ENCODE peak calls at places on chromosomes 7 and 10, in ten cellular contexts. One of them, this sample, is unnamed.

GRCh38 chr10:114899982-114900381 is 38.0 kb upstream of the TRUB1 start:
- DNase-seq in tibial artery: no peak
- DNase-seq in fibroblast of lung: no peak
- DNase-seq in GM23338: no peak
- DNase-seq in brain microvascular endothelial cell: no peak
- DNase-seq in BJ: no peak
- DNase-seq in foreskin fibroblast: no peak
- DNase-seq in mammary epithelial cell: no peak
- DNase-seq in adrenal gland: no peak
- DNase-seq in choroid plexus epithelial cell: no peak
- DNase-seq in this sample: no peak

GRCh38 chr7:79361214-79361613 is 92.3 kb downstream of the MAGI2 start:
- DNase-seq in tibial artery: no peak
- DNase-seq in fibroblast of lung: no peak
- DNase-seq in GM23338: peak
- DNase-seq in brain microvascular endothelial cell: no peak
- DNase-seq in BJ: no peak
- DNase-seq in foreskin fibroblast: no peak
- DNase-seq in mammary epithelial cell: peak
- DNase-seq in adrenal gland: no peak
- DNase-seq in choroid plexus epithelial cell: no peak
- DNase-seq in this sample: no peak

GRCh38 chr10:130137077-130137448 is 872 bp downstream of the GLRX3 start:
- DNase-seq in tibial artery: no peak
- DNase-seq in fibroblast of lung: peak
- DNase-seq in GM23338: no peak
- DNase-seq in brain microvascular endothelial cell: peak
- DNase-seq in BJ: no peak
- DNase-seq in foreskin fibroblast: peak
- DNase-seq in mammary epithelial cell: peak
- DNase-seq in adrenal gland: no peak
- DNase-seq in choroid plexus epithelial cell: peak
- DNase-seq in this sample: no peak

GRCh38 chr10:43136432-43136831 is 1.8 kb upstream of the CSGALNACT2 start:
- DNase-seq in tibial artery: no peak
- DNase-seq in fibroblast of lung: no peak
- DNase-seq in GM23338: no peak
- DNase-seq in brain microvascular endothelial cell: no peak
- DNase-seq in BJ: no peak
- DNase-seq in foreskin fibroblast: no peak
- DNase-seq in mammary epithelial cell: no peak
- DNase-seq in adrenal gland: no peak
- DNase-seq in choroid plexus epithelial cell: no peak
- DNase-seq in this sample: no peak

GRCh38 chr10:92142512-92142911 is 148.4 kb downstream of the CPEB3 start:
- DNase-seq in tibial artery: no peak
- DNase-seq in fibroblast of lung: no peak
- DNase-seq in GM23338: no peak
- DNase-seq in brain microvascular endothelial cell: no peak
- DNase-seq in BJ: no peak
- DNase-seq in foreskin fibroblast: no peak
- DNase-seq in mammary epithelial cell: no peak
- DNase-seq in adrenal gland: no peak
- DNase-seq in choroid plexus epithelial cell: no peak
- DNase-seq in this sample: no peak

GRCh38 chr10:21832751-21833150 is 170.8 kb downstream of the DNAJC1 start:
- DNase-seq in tibial artery: no peak
- DNase-seq in fibroblast of lung: no peak
- DNase-seq in GM23338: no peak
- DNase-seq in brain microvascular endothelial cell: no peak
- DNase-seq in BJ: no peak
- DNase-seq in foreskin fibroblast: peak
- DNase-seq in mammary epithelial cell: no peak
- DNase-seq in adrenal gland: no peak
- DNase-seq in choroid plexus epithelial cell: no peak
- DNase-seq in this sample: no peak

GRCh38 chr10:131997366-131998049 is 15.8 kb upstream of the BNIP3 start:
- DNase-seq in tibial artery: peak
- DNase-seq in fibroblast of lung: peak
- DNase-seq in GM23338: peak
- DNase-seq in brain microvascular endothelial cell: peak
- DNase-seq in BJ: peak
- DNase-seq in foreskin fibroblast: peak
- DNase-seq in mammary epithelial cell: no peak
- DNase-seq in adrenal gland: peak
- DNase-seq in choroid plexus epithelial cell: peak
- DNase-seq in this sample: no peak

GRCh38 chr7:90766814-90767564 is 170.9 kb downstream of the CDK14 start:
- DNase-seq in tibial artery: peak
- DNase-seq in fibroblast of lung: peak
- DNase-seq in GM23338: no peak
- DNase-seq in brain microvascular endothelial cell: peak
- DNase-seq in BJ: no peak
- DNase-seq in foreskin fibroblast: peak
- DNase-seq in mammary epithelial cell: peak
- DNase-seq in adrenal gland: no peak
- DNase-seq in choroid plexus epithelial cell: peak
- DNase-seq in this sample: no peak

GRCh38 chr7:74454059-74454947 is 597 bp downstream of the GTF2IRD1 start:
- DNase-seq in tibial artery: no peak
- DNase-seq in fibroblast of lung: no peak
- DNase-seq in GM23338: no peak
- DNase-seq in brain microvascular endothelial cell: no peak
- DNase-seq in BJ: no peak
- DNase-seq in foreskin fibroblast: no peak
- DNase-seq in mammary epithelial cell: no peak
- DNase-seq in adrenal gland: peak
- DNase-seq in choroid plexus epithelial cell: no peak
- DNase-seq in this sample: no peak

GRCh38 chr7:138116892-138117291 is 40.6 kb downstream of the AKR1D1 start:
- DNase-seq in tibial artery: no peak
- DNase-seq in fibroblast of lung: no peak
- DNase-seq in GM23338: no peak
- DNase-seq in brain microvascular endothelial cell: no peak
- DNase-seq in BJ: no peak
- DNase-seq in foreskin fibroblast: no peak
- DNase-seq in mammary epithelial cell: no peak
- DNase-seq in adrenal gland: peak
- DNase-seq in choroid plexus epithelial cell: no peak
- DNase-seq in this sample: no peak

GRCh38 chr7:117375380-117375779 is 51.9 kb downstream of the ASZ1 start:
- DNase-seq in tibial artery: no peak
- DNase-seq in fibroblast of lung: peak
- DNase-seq in GM23338: no peak
- DNase-seq in brain microvascular endothelial cell: no peak
- DNase-seq in BJ: no peak
- DNase-seq in foreskin fibroblast: no peak
- DNase-seq in mammary epithelial cell: peak
- DNase-seq in adrenal gland: no peak
- DNase-seq in choroid plexus epithelial cell: peak
- DNase-seq in this sample: no peak

GRCh38 chr7:156156734-156157408 is 344.6 kb upstream of the SHH start:
- DNase-seq in tibial artery: no peak
- DNase-seq in fibroblast of lung: peak
- DNase-seq in GM23338: peak
- DNase-seq in brain microvascular endothelial cell: peak
- DNase-seq in BJ: no peak
- DNase-seq in foreskin fibroblast: no peak
- DNase-seq in mammary epithelial cell: no peak
- DNase-seq in adrenal gland: peak
- DNase-seq in choroid plexus epithelial cell: peak
- DNase-seq in this sample: no peak
- TF ChIP-seq CTCF in tibial artery: no peak
- TF ChIP-seq CTCF in fibroblast of lung: no peak
- TF ChIP-seq CTCF in GM23338: peak
- TF ChIP-seq CTCF in brain microvascular endothelial cell: peak
- TF ChIP-seq CTCF in BJ: no peak
- TF ChIP-seq CTCF in foreskin fibroblast: no peak
- TF ChIP-seq CTCF in mammary epithelial cell: peak
- TF ChIP-seq CTCF in adrenal gland: peak
- TF ChIP-seq CTCF in choroid plexus epithelial cell: peak
- TF ChIP-seq CTCF in this sample: no peak

GRCh38 chr10:5946786-5947185 is 30.6 kb downstream of the IL15RA start:
- DNase-seq in tibial artery: no peak
- DNase-seq in fibroblast of lung: no peak
- DNase-seq in GM23338: no peak
- DNase-seq in brain microvascular endothelial cell: no peak
- DNase-seq in BJ: no peak
- DNase-seq in foreskin fibroblast: no peak
- DNase-seq in mammary epithelial cell: no peak
- DNase-seq in adrenal gland: no peak
- DNase-seq in choroid plexus epithelial cell: no peak
- DNase-seq in this sample: no peak
- TF ChIP-seq CTCF in tibial artery: no peak
- TF ChIP-seq CTCF in fibroblast of lung: no peak
- TF ChIP-seq CTCF in GM23338: no peak
- TF ChIP-seq CTCF in brain microvascular endothelial cell: no peak
- TF ChIP-seq CTCF in BJ: no peak
- TF ChIP-seq CTCF in foreskin fibroblast: no peak
- TF ChIP-seq CTCF in mammary epithelial cell: no peak
- TF ChIP-seq CTCF in adrenal gland: no peak
- TF ChIP-seq CTCF in choroid plexus epithelial cell: no peak
- TF ChIP-seq CTCF in this sample: no peak

DNA sequence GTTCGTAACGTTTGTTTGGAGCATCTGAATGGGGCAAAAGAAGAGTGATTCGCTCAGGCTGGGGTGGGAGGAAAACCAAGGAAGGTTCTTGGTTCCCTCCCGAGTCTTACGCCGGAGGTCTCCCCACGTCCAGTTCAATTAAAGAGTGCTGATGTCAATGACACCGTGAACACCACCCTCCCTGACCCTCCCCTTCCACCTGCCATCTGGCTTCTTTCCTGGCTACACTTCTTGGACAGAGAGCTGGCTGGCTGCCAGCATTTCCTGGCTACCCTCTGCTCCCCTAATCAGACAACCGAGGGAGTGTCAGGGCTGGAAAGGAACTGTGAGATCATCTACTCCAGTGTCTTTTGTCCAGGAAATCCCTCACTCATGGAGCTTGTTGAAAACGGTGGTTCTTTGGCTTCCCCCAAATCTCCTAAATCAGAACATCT is 24.1 kb upstream of the FFAR4 start:
- DNase-seq in tibial artery: no peak
- DNase-seq in fibroblast of lung: peak
- DNase-seq in GM23338: no peak
- DNase-seq in brain microvascular endothelial cell: no peak
- DNase-seq in BJ: no peak
- DNase-seq in foreskin fibroblast: peak
- DNase-seq in mammary epithelial cell: no peak
- DNase-seq in adrenal gland: peak
- DNase-seq in choroid plexus epithelial cell: peak
- DNase-seq in this sample: no peak
- TF ChIP-seq CTCF in tibial artery: no peak
- TF ChIP-seq CTCF in fibroblast of lung: no peak
- TF ChIP-seq CTCF in GM23338: no peak
- TF ChIP-seq CTCF in brain microvascular endothelial cell: no peak
- TF ChIP-seq CTCF in BJ: no peak
- TF ChIP-seq CTCF in foreskin fibroblast: no peak
- TF ChIP-seq CTCF in mammary epithelial cell: no peak
- TF ChIP-seq CTCF in adrenal gland: no peak
- TF ChIP-seq CTCF in choroid plexus epithelial cell: no peak
- TF ChIP-seq CTCF in this sample: peak

GRCh38 chr7:96996111-96996936 is 9.0 kb upstream of the DLX6 start:
- DNase-seq in tibial artery: no peak
- DNase-seq in fibroblast of lung: no peak
- DNase-seq in GM23338: peak
- DNase-seq in brain microvascular endothelial cell: no peak
- DNase-seq in BJ: no peak
- DNase-seq in foreskin fibroblast: no peak
- DNase-seq in mammary epithelial cell: no peak
- DNase-seq in adrenal gland: no peak
- DNase-seq in choroid plexus epithelial cell: no peak
- DNase-seq in this sample: no peak

GRCh38 chr7:96997512-96998032 is 7.8 kb upstream of the DLX6 start:
- DNase-seq in tibial artery: no peak
- DNase-seq in fibroblast of lung: no peak
- DNase-seq in GM23338: no peak
- DNase-seq in brain microvascular endothelial cell: no peak
- DNase-seq in BJ: no peak
- DNase-seq in foreskin fibroblast: no peak
- DNase-seq in mammary epithelial cell: no peak
- DNase-seq in adrenal gland: no peak
- DNase-seq in choroid plexus epithelial cell: no peak
- DNase-seq in this sample: no peak

GRCh38 chr7:96998765-96999164 is 6.6 kb upstream of the DLX6 start:
- DNase-seq in tibial artery: no peak
- DNase-seq in fibroblast of lung: no peak
- DNase-seq in GM23338: peak
- DNase-seq in brain microvascular endothelial cell: no peak
- DNase-seq in BJ: no peak
- DNase-seq in foreskin fibroblast: no peak
- DNase-seq in mammary epithelial cell: no peak
- DNase-seq in adrenal gland: no peak
- DNase-seq in choroid plexus epithelial cell: no peak
- DNase-seq in this sample: no peak

GRCh38 chr7:96996937-96997511 is 8.3 kb upstream of the DLX6 start:
- DNase-seq in tibial artery: no peak
- DNase-seq in fibroblast of lung: no peak
- DNase-seq in GM23338: no peak
- DNase-seq in brain microvascular endothelial cell: no peak
- DNase-seq in BJ: no peak
- DNase-seq in foreskin fibroblast: no peak
- DNase-seq in mammary epithelial cell: no peak
- DNase-seq in adrenal gland: no peak
- DNase-seq in choroid plexus epithelial cell: no peak
- DNase-seq in this sample: no peak

DNA sequence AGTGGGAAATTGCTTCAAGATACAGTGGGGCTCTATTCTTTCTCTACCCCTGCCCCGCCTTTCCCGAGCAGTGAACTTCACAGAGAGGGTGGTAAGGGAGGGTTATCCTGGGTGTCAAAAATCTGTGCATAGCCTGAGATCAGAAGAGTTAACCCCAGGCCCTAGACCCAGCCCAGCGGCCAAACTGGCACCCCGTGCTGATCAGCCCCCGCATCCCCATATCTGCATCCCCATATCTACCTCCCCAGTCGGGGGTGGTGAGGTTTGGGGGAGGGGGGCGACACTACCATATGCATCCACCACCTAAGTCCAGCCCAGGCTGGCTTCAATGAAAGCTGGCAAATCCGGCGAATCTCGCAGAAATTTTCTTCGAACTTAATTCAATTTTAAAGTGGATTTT is 7.0 kb upstream of the DLX6 start:
- DNase-seq in tibial artery: no peak
- DNase-seq in fibroblast of lung: no peak
- DNase-seq in GM23338: no peak
- DNase-seq in brain microvascular endothelial cell: no peak
- DNase-seq in BJ: no peak
- DNase-seq in foreskin fibroblast: no peak
- DNase-seq in mammary epithelial cell: no peak
- DNase-seq in adrenal gland: no peak
- DNase-seq in choroid plexus epithelial cell: no peak
- DNase-seq in this sample: no peak
- TF ChIP-seq CTCF in tibial artery: no peak
- TF ChIP-seq CTCF in fibroblast of lung: no peak
- TF ChIP-seq CTCF in GM23338: no peak
- TF ChIP-seq CTCF in brain microvascular endothelial cell: no peak
- TF ChIP-seq CTCF in BJ: no peak
- TF ChIP-seq CTCF in foreskin fibroblast: no peak
- TF ChIP-seq CTCF in mammary epithelial cell: no peak
- TF ChIP-seq CTCF in adrenal gland: no peak
- TF ChIP-seq CTCF in choroid plexus epithelial cell: no peak
- TF ChIP-seq CTCF in this sample: no peak

This sample was measured in CD14-positive monocyte.